ENCODE peak calls at places on chromosome 10, in five cellular contexts. P is HepG2, J is GM12878, M is H1, G is HCT116. U is an unnamed sample.

GRCh38 chr10:60362461-60362860 is 27.2 kb downstream of the ANK3 start:
- DNase-seq in G (no peak), P (no peak), M (no peak), J (no peak), U (no peak)

GRCh38 chr10:32556996-32557395 is 111.1 kb downstream of the CCDC7 start:
- DNase-seq in J (no peak), P (no peak), M (no peak), G (no peak), U (no peak)

GRCh38 chr10:43958071-43958432 is 309.4 kb upstream of the ZNF32 start:
- DNase-seq in M (no peak), J (no peak), P (no peak), G (no peak), U (peak; percentile 67)

GRCh38 chr10:113933894-113934532 is 79.6 kb downstream of the NHLRC2 start:
- DNase-seq in G (no peak), J (no peak), P (no peak), M (no peak), U (no peak)

GRCh38 chr10:178723-179122 is 43.5 kb downstream of the ZMYND11 start:
- DNase-seq in M (no peak), J (no peak), G (no peak), P (no peak), U (no peak)

GRCh38 chr10:89479255-89479654 is 56.1 kb downstream of the SLC16A12 start:
- DNase-seq in M (no peak), G (no peak), J (no peak), P (no peak), U (no peak)

GRCh38 chr10:43299579-43299978 is 32.7 kb upstream of the RASGEF1A start:
- DNase-seq in J (no peak), G (no peak), P (no peak), M (no peak), U (no peak)

GRCh38 chr10:113058175-113058961 is 108.3 kb downstream of the TCF7L2 start:
- DNase-seq in J (no peak), M (no peak), P (peak; percentile 67), G (no peak), U (no peak)

GRCh38 chr10:62335326-62335725 is 38.8 kb upstream of the ZNF365 start:
- DNase-seq in J (no peak), G (no peak), M (no peak), P (no peak), U (no peak)

GRCh38 chr10:13528138-13528874 is 508 bp downstream of the BEND7 start:
- DNase-seq in G (no peak), M (no peak), P (no peak), J (no peak), U (peak; percentile 68)

GRCh38 chr10:31819393-31819820 is 109.2 kb downstream of the ARHGAP12 start:
- DNase-seq in P (no peak), M (no peak), G (no peak), J (no peak), U (no peak)

GRCh38 chr10:3811331-3811870 is 26.4 kb upstream of the KLF6 start:
- DNase-seq in P (no peak), J (peak; percentile 76), M (no peak), G (no peak), U (no peak)

GRCh38 chr10:80498833-80499671 is 38.6 kb upstream of the SH2D4B start:
- DNase-seq in J (no peak), G (peak; percentile 85), M (no peak), P (peak; percentile 94), U (no peak)

GRCh38 chr10:56449770-56450169 is 88.7 kb upstream of the ZWINT start:
- DNase-seq in P (no peak), J (no peak), G (no peak), M (no peak), U (peak; percentile 18)

GRCh38 chr10:72503241-72503640 is 122.6 kb downstream of the MICU1 start:
- DNase-seq in G (no peak), M (no peak), P (no peak), J (no peak), U (no peak)

DNA sequence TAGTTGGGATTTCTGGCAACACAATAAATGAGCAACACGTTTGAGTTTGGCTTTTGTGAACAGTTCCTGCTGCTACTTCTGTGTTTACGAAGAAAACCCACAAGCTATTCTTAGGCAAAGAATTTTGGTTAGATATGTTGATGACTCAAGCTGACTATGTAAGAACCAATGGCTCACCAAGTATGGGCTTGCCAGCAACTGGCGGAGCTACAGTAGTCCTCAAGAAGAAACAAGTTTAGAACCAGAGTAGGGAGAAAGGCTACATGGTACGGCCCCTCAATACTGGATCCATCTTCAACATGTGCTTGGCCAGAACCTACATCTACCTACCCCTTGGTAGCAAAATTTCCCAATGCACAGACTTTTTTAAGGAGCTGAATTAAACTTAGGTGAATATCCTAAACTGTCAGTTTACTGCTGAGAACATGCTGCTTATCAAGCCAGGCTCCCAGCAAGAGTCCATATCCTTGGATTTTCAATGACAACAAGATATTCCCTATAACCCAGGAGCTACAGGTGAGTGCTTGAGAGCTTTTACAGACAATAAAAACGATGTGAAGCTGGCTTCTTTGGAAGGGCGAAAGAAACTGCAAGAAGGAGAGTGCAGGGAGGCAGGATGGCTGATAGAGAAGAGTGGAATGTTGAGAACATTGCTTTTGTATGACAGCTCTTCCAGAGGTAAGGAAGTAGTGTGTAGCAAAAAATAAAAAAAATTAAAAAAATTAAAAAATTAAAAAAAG is 74.3 kb upstream of the ASAH2 start:
- DNase-seq in G (peak; percentile 41), M (no peak), P (no peak), J (no peak), U (no peak)
- TF ChIP-seq JUND in G (peak; percentile 60), M (no peak), P (no peak), J (no peak), U (no peak)

DNA sequence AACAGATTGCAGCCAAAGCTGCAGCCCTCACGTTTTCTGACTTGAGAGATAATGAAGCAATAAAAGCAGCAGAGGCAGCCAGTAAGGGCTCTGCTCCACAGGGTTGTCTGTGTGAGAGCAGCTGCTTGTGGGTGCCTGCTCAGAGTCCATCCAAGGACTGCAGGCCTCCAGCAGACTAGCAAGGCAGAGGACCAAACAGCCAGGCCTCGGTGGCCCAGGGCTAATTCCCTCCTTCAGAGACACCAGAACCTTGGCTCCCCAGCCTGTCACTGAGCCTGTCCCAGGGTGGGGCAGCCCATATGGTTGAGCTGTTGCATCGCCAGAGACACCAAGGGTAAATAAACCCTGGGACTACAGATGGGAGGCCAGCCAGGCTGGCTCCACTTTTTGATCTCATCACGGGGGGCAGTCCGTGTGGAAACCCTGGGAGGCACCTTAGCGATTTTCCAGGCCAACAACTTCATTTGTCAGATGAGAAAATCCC is 229.2 kb downstream of the WDR11 start:
- DNase-seq in J (no peak), G (no peak), P (no peak), M (no peak), U (no peak)
- TF ChIP-seq JUND in J (no peak), G (no peak), P (no peak), M (no peak), U (no peak)

GRCh38 chr10:110167149-110167548 is 40.3 kb upstream of the MXI1 start:
- DNase-seq in M (peak; percentile 16), J (no peak), G (no peak), P (no peak), U (no peak)

GRCh38 chr10:110171032-110171431 is 36.4 kb upstream of the MXI1 start:
- DNase-seq in P (no peak), G (no peak), J (no peak), M (peak; percentile 35), U (no peak)

GRCh38 chr10:110169586-110169985 is 37.8 kb upstream of the MXI1 start:
- DNase-seq in G (no peak), M (peak; percentile 47), P (no peak), J (no peak), U (no peak)

GRCh38 chr10:110170142-110170887 is 37.1 kb upstream of the MXI1 start:
- DNase-seq in M (peak; percentile 46), P (no peak), J (no peak), G (no peak), U (no peak)

DNA sequence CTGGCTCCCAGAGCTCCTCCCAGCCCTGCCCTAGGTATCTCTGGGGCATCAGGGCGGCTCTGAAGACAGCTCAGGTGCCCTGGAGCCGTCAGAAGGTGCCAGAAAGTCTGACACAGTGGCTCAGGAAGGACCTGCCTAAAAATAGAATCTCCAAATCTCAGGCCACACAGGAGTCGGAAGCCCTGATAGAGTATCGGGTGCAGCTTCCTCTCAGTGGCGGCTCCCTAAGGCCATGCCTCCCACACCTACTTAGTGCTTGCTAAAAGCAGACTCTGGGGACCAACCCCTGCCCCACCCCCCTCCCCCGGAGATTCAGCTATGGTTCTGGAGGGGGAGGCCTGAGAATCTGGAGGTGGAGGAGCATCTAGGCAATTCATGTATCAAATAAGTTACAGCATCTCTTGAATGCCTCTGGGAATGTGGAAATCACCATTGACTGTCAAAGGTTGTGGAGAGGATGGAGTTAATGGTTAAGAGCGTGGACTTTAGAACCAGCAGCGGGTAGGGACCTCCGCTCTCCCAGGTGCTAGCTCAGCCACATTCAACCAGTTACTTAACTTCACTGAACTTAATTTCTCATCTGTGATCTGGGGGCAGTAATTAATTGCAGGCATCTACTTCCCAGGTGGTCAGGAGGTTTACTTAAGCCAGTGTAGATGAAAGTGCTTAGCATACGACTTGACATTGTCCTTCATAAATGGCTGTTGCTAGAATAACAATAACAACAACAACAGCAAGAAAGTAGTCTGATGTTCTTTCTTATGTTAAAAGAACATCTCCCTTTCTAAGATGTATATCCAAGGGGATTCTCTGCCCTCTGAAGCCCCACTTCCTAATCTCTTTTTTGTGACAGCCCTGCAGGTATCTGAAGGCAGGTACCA is 38.6 kb upstream of the MXI1 start:
- DNase-seq in P (peak; percentile 50), M (peak; percentile 51), G (no peak), J (no peak), U (no peak)
- TF ChIP-seq JUND in P (no peak), M (no peak), G (no peak), J (no peak), U (no peak)

GRCh38 chr10:130234171-130234965 is 98.2 kb downstream of the GLRX3 start:
- DNase-seq in G (no peak), P (no peak), J (no peak), M (no peak), U (no peak)
- TF ChIP-seq JUND in G (no peak), P (no peak), J (no peak), M (no peak), U (no peak)

GRCh38 chr10:29968556-29968955 is 90.8 kb downstream of the JCAD start:
- DNase-seq in P (no peak), M (no peak), G (no peak), J (no peak), U (no peak)

GRCh38 chr10:29969255-29970011 is 90.0 kb downstream of the JCAD start:
- DNase-seq in P (no peak), M (no peak), G (no peak), J (no peak), U (no peak)

GRCh38 chr10:29970012-29970396 is 89.4 kb downstream of the JCAD start:
- DNase-seq in M (no peak), G (no peak), P (no peak), J (no peak), U (no peak)

GRCh38 chr10:29962451-29962850 is 96.9 kb downstream of the JCAD start:
- DNase-seq in M (no peak), P (no peak), J (no peak), G (no peak), U (no peak)

GRCh38 chr10:29966269-29966668 is 93.1 kb downstream of the JCAD start:
- DNase-seq in J (no peak), M (no peak), G (no peak), P (no peak), U (no peak)
- TF ChIP-seq JUND in J (no peak), M (no peak), G (no peak), P (no peak), U (no peak)